ENCODE peak calls at places on chromosomes 6 and 20, in six cellular contexts. G is WTC11, Z is NCI-H345, T is pancreas, R is glutamatergic neuron, F is nucleus accumbens. W is an unnamed sample.

GRCh38 chr20:43667341-43668132 is 623 bp downstream of the MYBL2 start:
- DNase-seq in G (peak; percentile 57), Z (peak; percentile 55), T (no peak), R (peak; percentile 63), F (no peak), W (no peak)

GRCh38 chr6:168636147-168636982 is 195.4 kb downstream of the SMOC2 start:
- DNase-seq in G (peak; percentile 40), Z (no peak), T (no peak), R (no peak), F (no peak), W (no peak)

GRCh38 chr20:61784801-61785566 is 280.7 kb downstream of the TAF4 start:
- DNase-seq in G (no peak), Z (no peak), T (no peak), R (no peak), F (no peak), W (no peak)

GRCh38 chr6:40308533-40309306 is 278.4 kb downstream of the LRFN2 start:
- DNase-seq in G (peak; percentile 93), Z (peak; percentile 70), T (peak; percentile 40), R (peak; percentile 91), F (no peak), W (peak; percentile 3)

GRCh38 chr6:143394351-143394750 is 56.1 kb downstream of the ADAT2 start:
- DNase-seq in G (no peak), Z (no peak), T (no peak), R (no peak), F (no peak), W (no peak)

GRCh38 chr6:165746331-165746730 is 83.3 kb upstream of the PDE10A start:
- DNase-seq in G (no peak), Z (no peak), T (no peak), R (no peak), F (no peak), W (no peak)

GRCh38 chr6:102517506-102517905 is 1124.0 kb downstream of the GRIK2 start:
- DNase-seq in G (no peak), Z (no peak), T (no peak), R (no peak), F (no peak), W (no peak)

GRCh38 chr20:35226775-35227681 is 538 bp downstream of the MMP24 start:
- DNase-seq in G (peak; percentile 79), Z (peak; percentile 59), T (peak; percentile 29), R (peak; percentile 54), F (no peak), W (no peak)

GRCh38 chr6:17865798-17866725 is 121.4 kb downstream of the KIF13A start:
- DNase-seq in G (no peak), Z (no peak), T (no peak), R (no peak), F (peak; percentile 28), W (peak; percentile 96)

GRCh38 chr6:95768539-95768938 is 191.2 kb downstream of the MANEA start:
- DNase-seq in G (peak; percentile 71), Z (no peak), T (no peak), R (peak; percentile 21), F (no peak), W (no peak)

GRCh38 chr6:53734473-53735299 is 60.1 kb upstream of the LRRC1 start:
- DNase-seq in G (peak; percentile 72), Z (peak; percentile 20), T (no peak), R (peak; percentile 52), F (no peak), W (peak; percentile 86)

GRCh38 chr6:422423-423061 is 31.0 kb downstream of the IRF4 start:
- DNase-seq in G (no peak), Z (no peak), T (peak; percentile 11), R (no peak), F (no peak), W (peak; percentile 90)

GRCh38 chr6:12474167-12475140 is 184.3 kb downstream of the EDN1 start:
- DNase-seq in G (no peak), Z (no peak), T (peak; percentile 17), R (no peak), F (no peak), W (no peak)

GRCh38 chr20:44198872-44199271 is 11.7 kb downstream of the OSER1 start:
- DNase-seq in G (no peak), Z (no peak), T (no peak), R (no peak), F (no peak), W (no peak)

GRCh38 chr6:31094389-31094881 is 17.9 kb downstream of the C6orf15 start:
- DNase-seq in G (no peak), Z (no peak), T (no peak), R (no peak), F (no peak), W (no peak)

GRCh38 chr6:73984851-73985250 is 288.8 kb downstream of the CD109 start:
- DNase-seq in G (no peak), Z (no peak), T (no peak), R (no peak), F (no peak), W (no peak)

GRCh38 chr6:53565886-53566285 is 21.0 kb upstream of the GCLC start:
- DNase-seq in G (no peak), Z (no peak), T (no peak), R (no peak), F (no peak), W (no peak)

GRCh38 chr6:75842191-75842590 is 93.2 kb downstream of the MYO6 start:
- DNase-seq in G (no peak), Z (no peak), T (no peak), R (no peak), F (no peak), W (no peak)

GRCh38 chr6:33410711-33411631 is at the start of gene PHF1:
- DNase-seq in G (peak; percentile 47), Z (no peak), T (peak; percentile 78), R (peak; percentile 72), F (no peak), W (no peak)

GRCh38 chr6:11609324-11610071 is 71.9 kb downstream of the TMEM170B start:
- DNase-seq in G (no peak), Z (no peak), T (no peak), R (no peak), F (no peak), W (peak; percentile 55)

GRCh38 chr6:155154158-155154830 is 109.5 kb upstream of the CLDN20 start:
- DNase-seq in G (no peak), Z (peak; percentile 32), T (no peak), R (no peak), F (no peak), W (peak; percentile 81)

W was measured in HS-5.